ENCODE peak calls at places on chromosomes 4 and X, in seven cellular contexts. R, D, V, Q, H, A and U are unnamed samples.

GRCh38 chr4:2186133-2186864 is 55.6 kb downstream of the HAUS3 start:
- DNase-seq in Q (no peak), A (no peak), H (peak), V (no peak), R (no peak), D (peak), U (peak)

GRCh38 chr4:115711575-115711974 is 598.2 kb upstream of the NDST4 start:
- DNase-seq in A (no peak), D (no peak), Q (peak), H (no peak), R (no peak), V (no peak), U (no peak)

GRCh38 chrX:1126738-1127137 is 85.7 kb downstream of the CRLF2 start:
- DNase-seq in D (no peak), V (no peak), Q (no peak), R (no peak), A (no peak), H (no peak), U (no peak)

GRCh38 chr4:164614999-164615398 is 138.9 kb upstream of the SMIM31 start:
- DNase-seq in A (peak), R (no peak), H (no peak), D (no peak), Q (no peak), V (no peak), U (no peak)

GRCh38 chr4:104549736-104550135 is 55.0 kb upstream of the CXXC4 start:
- DNase-seq in A (no peak), V (no peak), H (no peak), Q (no peak), R (no peak), D (no peak), U (peak)

GRCh38 chr4:102404551-102404969 is 59.3 kb upstream of the SLC39A8 start:
- DNase-seq in D (no peak), A (no peak), Q (no peak), H (no peak), R (no peak), V (no peak), U (peak)

GRCh38 chr4:4410271-4410670 is 23.4 kb downstream of the NSG1 start:
- DNase-seq in A (no peak), Q (no peak), V (no peak), R (no peak), H (no peak), D (no peak), U (no peak)

GRCh38 chr4:26943391-26943790 is 82.8 kb downstream of the STIM2 start:
- DNase-seq in Q (no peak), H (no peak), D (no peak), R (no peak), V (no peak), A (no peak), U (no peak)

GRCh38 chr4:83356899-83357661 is 22.4 kb upstream of the HPSE start:
- DNase-seq in V (no peak), R (no peak), H (no peak), D (no peak), A (peak), Q (peak), U (no peak)

GRCh38 chrX:96183843-96184242 is 500.8 kb upstream of the DIAPH2 start:
- DNase-seq in Q (peak), A (no peak), R (no peak), V (no peak), H (no peak), D (no peak), U (no peak)

GRCh38 chr4:106238819-106239420 is 77.1 kb downstream of the TBCK start:
- DNase-seq in Q (peak), V (peak), H (peak), R (peak), D (no peak), A (peak), U (peak)

GRCh38 chrX:19682712-19683331 is 167.5 kb upstream of the MAP3K15 start:
- DNase-seq in A (peak), H (no peak), V (peak), Q (peak), R (peak), D (peak), U (peak)

GRCh38 chrX:1453390-1453783 is 678 bp upstream of the ASMTL start:
- DNase-seq in D (no peak), H (no peak), Q (no peak), R (peak), A (no peak), V (no peak), U (no peak)

GRCh38 chrX:15483897-15484296 is 9.2 kb downstream of the PIR start:
- DNase-seq in R (no peak), Q (no peak), H (no peak), V (no peak), D (no peak), A (no peak), U (no peak)

GRCh38 chr4:183287677-183288076 is 32.4 kb downstream of the CLDN22 start:
- DNase-seq in H (no peak), R (no peak), Q (no peak), V (no peak), A (no peak), D (no peak), U (no peak)

GRCh38 chr4:148062301-148062950 is 330.5 kb downstream of the ARHGAP10 start:
- DNase-seq in R (no peak), A (no peak), D (no peak), H (no peak), V (no peak), Q (no peak), U (peak)

GRCh38 chr4:138680251-138680650 is 335.3 kb upstream of the NOCT start:
- DNase-seq in Q (no peak), R (no peak), D (no peak), H (no peak), V (no peak), A (no peak), U (no peak)

GRCh38 chr4:2936773-2937145 is 26.4 kb downstream of the NOP14 start:
- DNase-seq in H (no peak), Q (peak), V (no peak), R (no peak), D (peak), A (peak), U (no peak)

GRCh38 chr4:179664628-179665027 is 2222.4 kb upstream of the AGA start:
- DNase-seq in H (no peak), Q (no peak), D (no peak), A (no peak), V (no peak), R (no peak), U (no peak)

GRCh38 chr4:140094701-140095420 is 59.1 kb downstream of the MAML3 start:
- DNase-seq in A (peak), H (no peak), R (peak), Q (peak), D (peak), V (peak), U (peak)

GRCh38 chrX:153460826-153461225 is 9.6 kb downstream of the HAUS7 start:
- DNase-seq in Q (peak), A (no peak), V (peak), H (peak), R (peak), D (peak), U (peak)